ENCODE peak calls at places on chromosomes 11 and 22, in nine cellular contexts. One of them, this sample, is unnamed.

GRCh38 chr11:128026596-128026995 is 560.8 kb downstream of the ETS1 start:
- DNase-seq in lower lobe of right lung: no peak
- DNase-seq in sigmoid colon: no peak
- DNase-seq in PC-9: peak; percentile 83
- DNase-seq in osteoblast: peak; percentile 48
- DNase-seq in naive thymus-derived CD4-positive, alpha-beta T cell: no peak
- DNase-seq in right lobe of liver: peak; percentile 64
- DNase-seq in cardiac muscle cell: no peak
- DNase-seq in MM.1S: no peak
- DNase-seq in this sample: no peak

GRCh38 chr11:10488121-10488580 is 33.1 kb downstream of the AMPD3 start:
- DNase-seq in lower lobe of right lung: no peak
- DNase-seq in PC-9: peak; percentile 68
- DNase-seq in naive thymus-derived CD4-positive, alpha-beta T cell: no peak
- DNase-seq in sigmoid colon: no peak
- DNase-seq in osteoblast: peak; percentile 69
- DNase-seq in cardiac muscle cell: no peak
- DNase-seq in right lobe of liver: no peak
- DNase-seq in MM.1S: peak; percentile 37
- DNase-seq in this sample: peak; percentile 72

GRCh38 chr11:35066029-35066428 is 72.9 kb upstream of the CD44 start:
- DNase-seq in sigmoid colon: no peak
- DNase-seq in osteoblast: no peak
- DNase-seq in MM.1S: no peak
- DNase-seq in naive thymus-derived CD4-positive, alpha-beta T cell: no peak
- DNase-seq in lower lobe of right lung: no peak
- DNase-seq in cardiac muscle cell: no peak
- DNase-seq in PC-9: no peak
- DNase-seq in right lobe of liver: no peak
- DNase-seq in this sample: no peak

GRCh38 chr22:48083502-48083901 is 1321.1 kb downstream of the TBC1D22A start:
- DNase-seq in osteoblast: no peak
- DNase-seq in sigmoid colon: peak; percentile 27
- DNase-seq in lower lobe of right lung: no peak
- DNase-seq in naive thymus-derived CD4-positive, alpha-beta T cell: no peak
- DNase-seq in MM.1S: no peak
- DNase-seq in PC-9: no peak
- DNase-seq in cardiac muscle cell: no peak
- DNase-seq in right lobe of liver: no peak
- DNase-seq in this sample: no peak

GRCh38 chr22:30572840-30573593 is 1.4 kb downstream of the GAL3ST1 start:
- DNase-seq in lower lobe of right lung: no peak
- DNase-seq in PC-9: no peak
- DNase-seq in cardiac muscle cell: no peak
- DNase-seq in osteoblast: peak; percentile 86
- DNase-seq in right lobe of liver: no peak
- DNase-seq in MM.1S: no peak
- DNase-seq in naive thymus-derived CD4-positive, alpha-beta T cell: no peak
- DNase-seq in sigmoid colon: no peak
- DNase-seq in this sample: peak; percentile 43

GRCh38 chr22:26845016-26845728 is 187.8 kb downstream of the MIAT start:
- DNase-seq in lower lobe of right lung: no peak
- DNase-seq in MM.1S: no peak
- DNase-seq in PC-9: no peak
- DNase-seq in sigmoid colon: no peak
- DNase-seq in right lobe of liver: no peak
- DNase-seq in osteoblast: no peak
- DNase-seq in cardiac muscle cell: no peak
- DNase-seq in naive thymus-derived CD4-positive, alpha-beta T cell: no peak
- DNase-seq in this sample: no peak

GRCh38 chr11:102950622-102951081 is 4.9 kb downstream of the MMP13 start:
- DNase-seq in MM.1S: no peak
- DNase-seq in right lobe of liver: no peak
- DNase-seq in sigmoid colon: no peak
- DNase-seq in lower lobe of right lung: no peak
- DNase-seq in naive thymus-derived CD4-positive, alpha-beta T cell: no peak
- DNase-seq in cardiac muscle cell: no peak
- DNase-seq in PC-9: peak; percentile 57
- DNase-seq in osteoblast: no peak
- DNase-seq in this sample: no peak

GRCh38 chr11:78205691-78206090 is 17.0 kb downstream of the USP35 start:
- DNase-seq in naive thymus-derived CD4-positive, alpha-beta T cell: no peak
- DNase-seq in cardiac muscle cell: no peak
- DNase-seq in right lobe of liver: no peak
- DNase-seq in osteoblast: no peak
- DNase-seq in PC-9: no peak
- DNase-seq in MM.1S: no peak
- DNase-seq in lower lobe of right lung: no peak
- DNase-seq in sigmoid colon: no peak
- DNase-seq in this sample: no peak

GRCh38 chr22:19442166-19442565 is 5.3 kb downstream of the C22orf39 start:
- DNase-seq in lower lobe of right lung: no peak
- DNase-seq in osteoblast: no peak
- DNase-seq in PC-9: no peak
- DNase-seq in right lobe of liver: no peak
- DNase-seq in naive thymus-derived CD4-positive, alpha-beta T cell: no peak
- DNase-seq in sigmoid colon: no peak
- DNase-seq in cardiac muscle cell: no peak
- DNase-seq in MM.1S: no peak
- DNase-seq in this sample: no peak

GRCh38 chr11:92826136-92826535 is 143.3 kb upstream of the MTNR1B start:
- DNase-seq in MM.1S: no peak
- DNase-seq in lower lobe of right lung: no peak
- DNase-seq in cardiac muscle cell: no peak
- DNase-seq in PC-9: peak; percentile 52
- DNase-seq in osteoblast: no peak
- DNase-seq in right lobe of liver: no peak
- DNase-seq in naive thymus-derived CD4-positive, alpha-beta T cell: no peak
- DNase-seq in sigmoid colon: no peak
- DNase-seq in this sample: no peak

GRCh38 chr11:62108971-62109391 is 14.8 kb upstream of the INCENP start:
- DNase-seq in cardiac muscle cell: no peak
- DNase-seq in PC-9: no peak
- DNase-seq in right lobe of liver: no peak
- DNase-seq in osteoblast: peak; percentile 81
- DNase-seq in sigmoid colon: no peak
- DNase-seq in MM.1S: no peak
- DNase-seq in lower lobe of right lung: no peak
- DNase-seq in naive thymus-derived CD4-positive, alpha-beta T cell: no peak
- DNase-seq in this sample: no peak

GRCh38 chr11:81255905-81256304 is 1477.8 kb downstream of the FAM181B start:
- DNase-seq in MM.1S: no peak
- DNase-seq in lower lobe of right lung: no peak
- DNase-seq in osteoblast: peak; percentile 51
- DNase-seq in cardiac muscle cell: no peak
- DNase-seq in naive thymus-derived CD4-positive, alpha-beta T cell: no peak
- DNase-seq in sigmoid colon: no peak
- DNase-seq in right lobe of liver: no peak
- DNase-seq in PC-9: no peak
- DNase-seq in this sample: no peak

GRCh38 chr11:47946682-47947575 is 33.4 kb upstream of the PTPRJ start:
- DNase-seq in sigmoid colon: peak; percentile 90
- DNase-seq in cardiac muscle cell: no peak
- DNase-seq in naive thymus-derived CD4-positive, alpha-beta T cell: no peak
- DNase-seq in right lobe of liver: peak; percentile 69
- DNase-seq in lower lobe of right lung: peak; percentile 85
- DNase-seq in PC-9: peak; percentile 99
- DNase-seq in osteoblast: peak; percentile 96
- DNase-seq in MM.1S: no peak
- DNase-seq in this sample: peak; percentile 46

GRCh38 chr11:123193742-123194141 is 1.3 kb downstream of the CLMP start:
- DNase-seq in sigmoid colon: peak; percentile 66
- DNase-seq in lower lobe of right lung: no peak
- DNase-seq in right lobe of liver: no peak
- DNase-seq in osteoblast: peak; percentile 86
- DNase-seq in naive thymus-derived CD4-positive, alpha-beta T cell: no peak
- DNase-seq in cardiac muscle cell: no peak
- DNase-seq in MM.1S: no peak
- DNase-seq in PC-9: no peak
- DNase-seq in this sample: no peak

GRCh38 chr11:123601136-123601535 is 53.3 kb downstream of the SCN3B start:
- DNase-seq in cardiac muscle cell: no peak
- DNase-seq in naive thymus-derived CD4-positive, alpha-beta T cell: no peak
- DNase-seq in sigmoid colon: no peak
- DNase-seq in right lobe of liver: no peak
- DNase-seq in MM.1S: no peak
- DNase-seq in PC-9: no peak
- DNase-seq in osteoblast: no peak
- DNase-seq in lower lobe of right lung: no peak
- DNase-seq in this sample: no peak

GRCh38 chr11:129817282-129818051 is 1.8 kb downstream of the TMEM45B start:
- DNase-seq in MM.1S: no peak
- DNase-seq in right lobe of liver: no peak
- DNase-seq in cardiac muscle cell: no peak
- DNase-seq in lower lobe of right lung: no peak
- DNase-seq in naive thymus-derived CD4-positive, alpha-beta T cell: no peak
- DNase-seq in sigmoid colon: no peak
- DNase-seq in osteoblast: no peak
- DNase-seq in PC-9: peak; percentile 71
- DNase-seq in this sample: no peak

GRCh38 chr22:37021710-37022482 is 2.4 kb downstream of the MPST start:
- DNase-seq in PC-9: no peak
- DNase-seq in MM.1S: peak; percentile 45
- DNase-seq in right lobe of liver: peak; percentile 53
- DNase-seq in sigmoid colon: no peak
- DNase-seq in lower lobe of right lung: peak; percentile 76
- DNase-seq in naive thymus-derived CD4-positive, alpha-beta T cell: peak; percentile 47
- DNase-seq in osteoblast: peak; percentile 95
- DNase-seq in cardiac muscle cell: peak; percentile 59
- DNase-seq in this sample: peak; percentile 88

GRCh38 chr11:75505966-75506692 is 19.6 kb downstream of the GDPD5 start:
- DNase-seq in cardiac muscle cell: peak; percentile 75
- DNase-seq in MM.1S: no peak
- DNase-seq in osteoblast: peak; percentile 81
- DNase-seq in lower lobe of right lung: no peak
- DNase-seq in right lobe of liver: no peak
- DNase-seq in PC-9: no peak
- DNase-seq in sigmoid colon: peak; percentile 83
- DNase-seq in naive thymus-derived CD4-positive, alpha-beta T cell: no peak
- DNase-seq in this sample: no peak

GRCh38 chr22:50621491-50621880 is 6.5 kb downstream of the ARSA start:
- DNase-seq in naive thymus-derived CD4-positive, alpha-beta T cell: no peak
- DNase-seq in right lobe of liver: no peak
- DNase-seq in PC-9: no peak
- DNase-seq in cardiac muscle cell: no peak
- DNase-seq in osteoblast: no peak
- DNase-seq in MM.1S: peak; percentile 38
- DNase-seq in sigmoid colon: no peak
- DNase-seq in lower lobe of right lung: no peak
- DNase-seq in this sample: no peak

DNA sequence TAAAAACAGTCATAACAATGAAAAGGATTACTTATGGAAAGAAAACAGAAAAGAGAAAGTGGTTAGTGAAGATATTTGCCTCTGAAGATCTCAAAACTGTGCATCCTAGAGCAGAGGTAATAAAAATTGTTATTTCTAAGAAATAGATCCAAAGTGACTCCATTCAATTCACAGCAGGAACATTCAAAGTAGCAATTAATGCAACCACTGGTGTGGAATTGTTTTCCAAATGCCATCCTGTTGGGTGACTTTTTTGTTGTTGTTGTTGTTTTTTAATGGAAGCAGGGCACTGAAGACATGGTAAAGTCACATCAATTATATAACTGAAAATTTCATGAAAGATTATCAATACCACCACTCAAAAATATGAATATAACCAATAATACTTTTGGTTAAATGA is 1139.5 kb upstream of the CCDC90B start:
- DNase-seq in naive thymus-derived CD4-positive, alpha-beta T cell: no peak
- DNase-seq in MM.1S: no peak
- DNase-seq in sigmoid colon: no peak
- DNase-seq in PC-9: no peak
- DNase-seq in cardiac muscle cell: no peak
- DNase-seq in osteoblast: no peak
- DNase-seq in right lobe of liver: no peak
- DNase-seq in lower lobe of right lung: no peak
- DNase-seq in this sample: no peak
- H3K4me3 ChIP-seq in naive thymus-derived CD4-positive, alpha-beta T cell: no peak overlapping the region
- H3K4me3 ChIP-seq in MM.1S: no peak overlapping the region
- H3K4me3 ChIP-seq in sigmoid colon: no peak overlapping the region
- H3K4me3 ChIP-seq in PC-9: no peak overlapping the region
- H3K4me3 ChIP-seq in cardiac muscle cell: no peak overlapping the region
- H3K4me3 ChIP-seq in osteoblast: no peak overlapping the region
- H3K4me3 ChIP-seq in right lobe of liver: no peak overlapping the region
- H3K4me3 ChIP-seq in lower lobe of right lung: no peak overlapping the region
- H3K4me3 ChIP-seq in this sample: no peak overlapping the region

GRCh38 chr22:21938071-21938822 is 14.4 kb downstream of the PPM1F start:
- DNase-seq in cardiac muscle cell: peak; percentile 87
- DNase-seq in sigmoid colon: peak; percentile 97
- DNase-seq in MM.1S: peak; percentile 85
- DNase-seq in osteoblast: peak; percentile 91
- DNase-seq in right lobe of liver: peak; percentile 95
- DNase-seq in lower lobe of right lung: peak; percentile 97
- DNase-seq in naive thymus-derived CD4-positive, alpha-beta T cell: peak; percentile 95
- DNase-seq in PC-9: no peak
- DNase-seq in this sample: peak; percentile 98
- H3K36me3 ChIP-seq in cardiac muscle cell: peaks cover 2% of the 10 kb centered on the region
- H3K36me3 ChIP-seq in sigmoid colon: peaks cover 10% of the 10 kb centered on the region
- H3K36me3 ChIP-seq in MM.1S: no peaks in the 10 kb centered on the region
- H3K36me3 ChIP-seq in osteoblast: peaks cover 43% of the 10 kb centered on the region
- H3K36me3 ChIP-seq in right lobe of liver: peaks cover 4% of the 10 kb centered on the region
- H3K36me3 ChIP-seq in lower lobe of right lung: peaks cover 23% of the 10 kb centered on the region
- H3K36me3 ChIP-seq in naive thymus-derived CD4-positive, alpha-beta T cell: no peaks in the 10 kb centered on the region
- H3K36me3 ChIP-seq in PC-9: no peaks in the 10 kb centered on the region
- H3K36me3 ChIP-seq in this sample: peaks cover 2% of the 10 kb centered on the region

GRCh38 chr22:49461674-49462073 is 366.0 kb downstream of the BRD1 start:
- DNase-seq in cardiac muscle cell: no peak
- DNase-seq in PC-9: no peak
- DNase-seq in MM.1S: no peak
- DNase-seq in sigmoid colon: no peak
- DNase-seq in naive thymus-derived CD4-positive, alpha-beta T cell: no peak
- DNase-seq in lower lobe of right lung: no peak
- DNase-seq in osteoblast: no peak
- DNase-seq in right lobe of liver: no peak
- DNase-seq in this sample: no peak
- H3K27me3 ChIP-seq in cardiac muscle cell: no peaks in the 10 kb centered on the region
- H3K27me3 ChIP-seq in PC-9: peaks cover 99% of the 10 kb centered on the region
- H3K27me3 ChIP-seq in MM.1S: no peaks in the 10 kb centered on the region
- H3K27me3 ChIP-seq in sigmoid colon: peaks cover 26% of the 10 kb centered on the region
- H3K27me3 ChIP-seq in naive thymus-derived CD4-positive, alpha-beta T cell: peaks cover 3% of the 10 kb centered on the region
- H3K27me3 ChIP-seq in lower lobe of right lung: peaks cover 13% of the 10 kb centered on the region
- H3K27me3 ChIP-seq in osteoblast: no peaks in the 10 kb centered on the region
- H3K27me3 ChIP-seq in right lobe of liver: no peaks in the 10 kb centered on the region
- H3K27me3 ChIP-seq in this sample: no peaks in the 10 kb centered on the region

DNA sequence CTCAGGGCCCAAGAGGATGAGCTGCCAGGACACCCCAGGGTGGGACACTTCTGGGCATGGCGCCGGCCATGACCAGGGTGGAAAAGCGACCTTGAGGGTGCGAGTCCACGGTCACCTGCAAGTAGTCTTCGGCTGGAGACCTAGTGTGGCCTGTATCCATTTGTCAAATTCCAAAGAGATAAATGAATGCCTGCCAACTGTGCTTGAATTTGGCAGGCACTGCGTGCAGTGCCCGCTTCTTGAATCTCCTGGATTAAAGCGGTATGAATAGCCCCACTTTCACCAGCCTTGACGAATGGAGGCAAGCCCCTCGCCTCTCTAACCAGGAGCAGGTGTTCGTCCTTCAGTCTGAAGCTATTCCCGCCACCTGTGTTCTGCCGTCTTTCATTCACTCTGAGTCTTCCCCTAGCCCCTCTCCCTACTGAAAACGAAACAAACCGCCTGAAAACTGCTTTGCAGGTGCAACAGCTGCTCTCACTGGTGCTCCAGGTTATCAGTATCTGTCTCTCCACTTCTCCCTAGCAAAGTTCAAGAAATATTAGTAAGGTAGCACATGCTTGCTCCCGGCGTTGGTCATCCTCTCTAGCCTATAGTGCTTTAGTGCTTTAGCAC is 11.2 kb downstream of the NLRP14 start:
- DNase-seq in cardiac muscle cell: no peak
- DNase-seq in osteoblast: peak; percentile 1
- DNase-seq in MM.1S: peak; percentile 88
- DNase-seq in PC-9: no peak
- DNase-seq in lower lobe of right lung: no peak
- DNase-seq in sigmoid colon: no peak
- DNase-seq in naive thymus-derived CD4-positive, alpha-beta T cell: no peak
- DNase-seq in right lobe of liver: no peak
- DNase-seq in this sample: no peak
- H3K4me3 ChIP-seq in cardiac muscle cell: no peak overlapping the region
- H3K4me3 ChIP-seq in osteoblast: no peak overlapping the region
- H3K4me3 ChIP-seq in MM.1S: peak overlapping the region; percentile 34
- H3K4me3 ChIP-seq in PC-9: no peak overlapping the region
- H3K4me3 ChIP-seq in lower lobe of right lung: no peak overlapping the region
- H3K4me3 ChIP-seq in sigmoid colon: no peak overlapping the region
- H3K4me3 ChIP-seq in naive thymus-derived CD4-positive, alpha-beta T cell: no peak overlapping the region
- H3K4me3 ChIP-seq in right lobe of liver: peak overlapping the region; percentile 49
- H3K4me3 ChIP-seq in this sample: no peak overlapping the region

This sample was measured in H7.